ENCODE peak calls at places on chromosomes 13 and 19, in four cellular contexts. H is NCI-H774, D is pancreas, X is neural crest cell. Q is an unnamed sample.

GRCh38 chr19:38194061-38194701 is 29.8 kb downstream of the DPF1 start:
- DNase-seq in H (peak; percentile 45), D (no peak), X (no peak), Q (no peak)

GRCh38 chr13:33251131-33251629 is 34.4 kb downstream of the STARD13 start:
- DNase-seq in H (no peak), D (no peak), X (no peak), Q (no peak)

GRCh38 chr13:28337196-28338045 is 157.5 kb downstream of the FLT1 start:
- DNase-seq in H (no peak), D (no peak), X (no peak), Q (no peak)

GRCh38 chr13:95153647-95154405 is 147.4 kb downstream of the ABCC4 start:
- DNase-seq in H (peak; percentile 69), D (no peak), X (no peak), Q (no peak)

GRCh38 chr13:35496761-35497386 is 20.4 kb upstream of the MAB21L1 start:
- DNase-seq in H (no peak), D (no peak), X (no peak), Q (no peak)

GRCh38 chr19:4375164-4375619 is 25.2 kb downstream of the SH3GL1 start:
- DNase-seq in H (no peak), D (peak; percentile 80), X (no peak), Q (no peak)

GRCh38 chr19:48481846-48482639 is 12.9 kb downstream of the CYTH2 start:
- DNase-seq in H (no peak), D (no peak), X (no peak), Q (no peak)

GRCh38 chr19:45439569-45440258 is 16.0 kb upstream of the ERCC1 start:
- DNase-seq in H (peak; percentile 73), D (peak; percentile 81), X (peak; percentile 81), Q (peak; percentile 86)

GRCh38 chr13:40240293-40240692 is 426.1 kb downstream of the FOXO1 start:
- DNase-seq in H (no peak), D (no peak), X (no peak), Q (no peak)

GRCh38 chr19:2524840-2525723 is 49.2 kb downstream of the GADD45B start:
- DNase-seq in H (no peak), D (no peak), X (no peak), Q (peak; percentile 74)

GRCh38 chr13:106987435-106987800 is 419.5 kb upstream of the ARGLU1 start:
- DNase-seq in H (no peak), D (no peak), X (no peak), Q (no peak)

GRCh38 chr19:56838930-56839664 is 1.4 kb downstream of the PEG3 start:
- DNase-seq in H (no peak), D (peak; percentile 99), X (no peak), Q (peak; percentile 95)

GRCh38 chr13:41709511-41709910 is 251.4 kb downstream of the VWA8 start:
- DNase-seq in H (no peak), D (no peak), X (no peak), Q (no peak)

GRCh38 chr13:23750383-23751121 is 138.6 kb downstream of the MIPEP start:
- DNase-seq in H (no peak), D (no peak), X (no peak), Q (no peak)

GRCh38 chr13:46211116-46211515 is 612 bp upstream of the LRRC63 start:
- DNase-seq in H (no peak), D (no peak), X (no peak), Q (no peak)

GRCh38 chr13:45851171-45851889 is at the start of gene SIAH3:
- DNase-seq in H (no peak), D (no peak), X (no peak), Q (no peak)

GRCh38 chr19:33473644-33474305 is 47.8 kb downstream of the PEPD start:
- DNase-seq in H (no peak), D (no peak), X (no peak), Q (no peak)

GRCh38 chr13:41751277-41751676 is 209.6 kb downstream of the VWA8 start:
- DNase-seq in H (no peak), D (no peak), X (no peak), Q (no peak)

GRCh38 chr13:50838031-50838430 is 5.5 kb downstream of the DLEU7 start:
- DNase-seq in H (no peak), D (no peak), X (no peak), Q (no peak)

GRCh38 chr13:46179576-46180368 is 2.2 kb downstream of the LCP1 start:
- DNase-seq in H (no peak), D (no peak), X (no peak), Q (no peak)

GRCh38 chr13:84446972-84447700 is 564.9 kb upstream of the SLITRK1 start:
- DNase-seq in H (no peak), D (peak; percentile 9), X (no peak), Q (no peak)

GRCh38 chr19:43625918-43626579 is 6.6 kb upstream of the ZNF428 start:
- DNase-seq in H (no peak), D (no peak), X (no peak), Q (no peak)

GRCh38 chr13:24050292-24050711 is 110.2 kb upstream of the SPATA13 start:
- DNase-seq in H (no peak), D (peak; percentile 60), X (no peak), Q (peak; percentile 59)

GRCh38 chr19:40321566-40322270 is 26.5 kb downstream of the C19orf47 start:
- DNase-seq in H (no peak), D (no peak), X (no peak), Q (no peak)

Q was measured in ureter.